ENCODE peak calls at places on chromosome 6, in six cellular contexts. E, P, N, Y, Q and B are unnamed samples.

GRCh38 chr6:7914991-7915789 is 4.6 kb upstream of the TXNDC5 start:
- DNase-seq in N (peak), Q (peak), Y (peak), P (peak), E (peak), B (peak)

GRCh38 chr6:45812937-45813336 is 202.7 kb downstream of the CLIC5 start:
- DNase-seq in E (no peak), P (no peak), Y (no peak), Q (no peak), N (no peak), B (peak)

GRCh38 chr6:93784794-93785757 is 365.7 kb upstream of the EPHA7 start:
- DNase-seq in E (no peak), Y (peak), P (no peak), Q (no peak), N (peak), B (peak)

GRCh38 chr6:72132425-72132824 is 246.1 kb downstream of the RIMS1 start:
- DNase-seq in E (no peak), P (no peak), Y (no peak), Q (no peak), N (no peak), B (no peak)

GRCh38 chr6:760982-761955 is 68.3 kb upstream of the EXOC2 start:
- DNase-seq in N (no peak), E (no peak), Y (no peak), P (no peak), Q (no peak), B (no peak)

GRCh38 chr6:39495023-39495422 is 172.5 kb upstream of the KCNK16 start:
- DNase-seq in Q (no peak), P (no peak), Y (no peak), E (no peak), N (no peak), B (no peak)

GRCh38 chr6:160306284-160306683 is 41.9 kb upstream of the SLC22A3 start:
- DNase-seq in E (no peak), Q (peak), N (no peak), P (no peak), Y (no peak), B (no peak)

GRCh38 chr6:131631625-131632284 is 3.7 kb upstream of the MED23 start:
- DNase-seq in N (no peak), Q (no peak), E (no peak), P (no peak), Y (no peak), B (no peak)

GRCh38 chr6:95286874-95287273 is 290.5 kb upstream of the MANEA start:
- DNase-seq in P (no peak), E (no peak), Q (no peak), N (no peak), Y (no peak), B (no peak)

GRCh38 chr6:146194434-146194833 is 165.6 kb downstream of the GRM1 start:
- DNase-seq in E (no peak), N (no peak), Y (no peak), Q (no peak), P (no peak), B (no peak)

GRCh38 chr6:10951675-10952282 is 64.9 kb downstream of the SYCP2L start:
- DNase-seq in P (no peak), Y (peak), E (peak), N (peak), Q (no peak), B (peak)

GRCh38 chr6:1604991-1605821 is 4.5 kb upstream of the FOXC1 start:
- DNase-seq in E (no peak), P (no peak), Q (no peak), Y (no peak), N (no peak), B (no peak)

GRCh38 chr6:158168054-158168303 is at the start of gene SERAC1:
- DNase-seq in N (no peak), P (no peak), Y (no peak), E (no peak), Q (no peak), B (no peak)

GRCh38 chr6:144899161-144899560 is 614.0 kb downstream of the UTRN start:
- DNase-seq in P (no peak), E (peak), Q (no peak), Y (peak), N (peak), B (peak)

GRCh38 chr6:152068622-152069261 is 261.3 kb downstream of the ESR1 start:
- DNase-seq in E (no peak), Y (peak), P (no peak), N (peak), Q (no peak), B (no peak)

GRCh38 chr6:129345890-129346289 is 364.1 kb downstream of the ARHGAP18 start:
- DNase-seq in Y (peak), Q (no peak), E (peak), N (peak), P (no peak), B (peak)

GRCh38 chr6:52640170-52640569 is 30.7 kb upstream of the TMEM14A start:
- DNase-seq in P (no peak), E (no peak), Q (no peak), Y (peak), N (peak), B (peak)

GRCh38 chr6:157514659-157515496 is 133.9 kb downstream of the ZDHHC14 start:
- DNase-seq in N (peak), P (no peak), Q (no peak), E (no peak), Y (peak), B (no peak)

GRCh38 chr6:3230275-3231212 is 3.1 kb upstream of the TUBB2B start:
- DNase-seq in N (peak), Q (no peak), E (no peak), Y (no peak), P (no peak), B (no peak)

GRCh38 chr6:144131248-144131709 is 19.0 kb upstream of the STX11 start:
- DNase-seq in E (no peak), Q (no peak), Y (peak), N (peak), P (no peak), B (peak)

GRCh38 chr6:158654960-158655485 is 5.2 kb downstream of the SYTL3 start:
- DNase-seq in Y (peak), N (peak), E (no peak), P (no peak), Q (no peak), B (no peak)

GRCh38 chr6:145206247-145206907 is 528.9 kb downstream of the EPM2A start:
- DNase-seq in P (no peak), Q (no peak), Y (peak), E (peak), N (peak), B (peak)

GRCh38 chr6:30915591-30915946 is 1.5 kb downstream of the VARS2 start:
- DNase-seq in Q (no peak), N (peak), Y (peak), P (no peak), E (no peak), B (peak)

GRCh38 chr6:40733770-40734396 is 146.7 kb upstream of the LRFN2 start:
- DNase-seq in N (no peak), Q (no peak), P (no peak), Y (no peak), E (no peak), B (no peak)

GRCh38 chr6:11632231-11632630 is 94.7 kb downstream of the TMEM170B start:
- DNase-seq in E (no peak), P (no peak), Q (no peak), Y (no peak), N (no peak), B (no peak)

GRCh38 chr6:127868338-127868737 is 32.5 kb downstream of the THEMIS start:
- DNase-seq in Q (no peak), Y (peak), N (no peak), E (no peak), P (no peak), B (no peak)

GRCh38 chr6:133645000-133645619 is 243.8 kb upstream of the TCF21 start:
- DNase-seq in N (peak), P (no peak), E (no peak), Y (peak), Q (no peak), B (no peak)

GRCh38 chr6:139449611-139450000 is 75.2 kb upstream of the CITED2 start:
- DNase-seq in Q (no peak), N (peak), P (no peak), E (no peak), Y (peak), B (no peak)

GRCh38 chr6:25418463-25419052 is 139.4 kb downstream of the CARMIL1 start:
- DNase-seq in Y (no peak), P (no peak), N (peak), Q (no peak), E (no peak), B (no peak)

GRCh38 chr6:92122746-92123145 is 1296.6 kb downstream of the EPHA7 start:
- DNase-seq in N (peak), E (no peak), Y (no peak), Q (no peak), P (no peak), B (no peak)

GRCh38 chr6:147950623-147950987 is 392.0 kb upstream of the SASH1 start:
- DNase-seq in Y (peak), N (peak), P (peak), E (no peak), Q (no peak), B (peak)
- H3K4me3 ChIP-seq in Y (no peak), N (peak), P (no peak), E (no peak), Q (no peak), B (no peak)

DNA sequence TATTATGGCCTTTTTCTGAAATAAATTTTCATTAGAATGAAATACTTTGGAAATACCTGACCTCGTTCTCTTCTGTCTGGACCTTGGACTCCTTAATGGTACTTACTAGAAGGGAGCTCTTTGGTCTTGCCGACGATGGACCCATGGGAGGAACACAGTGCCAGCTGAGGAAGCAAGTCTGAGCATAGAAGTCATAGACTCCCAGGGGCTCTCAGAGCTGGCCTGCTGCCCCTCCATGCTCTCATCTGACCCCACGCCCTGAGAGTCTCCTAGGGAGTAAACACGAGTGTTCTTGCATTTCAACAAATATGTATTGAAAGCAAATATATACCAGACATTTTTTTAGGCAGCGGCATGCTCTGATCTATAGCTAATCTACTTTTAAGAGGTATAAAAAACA is 87.8 kb downstream of the PLEKHG1 start:
- DNase-seq in Y (peak), N (peak), P (peak), Q (no peak), E (no peak), B (no peak)
- H3K4me3 ChIP-seq in Y (no peak), N (no peak), P (peak), Q (no peak), E (no peak), B (no peak)

GRCh38 chr6:150599199-150600002 is at the start of gene PLEKHG1:
- DNase-seq in E (no peak), Q (peak), P (peak), N (peak), Y (peak), B (no peak)

GRCh38 chr6:150596439-150596838 is 3.2 kb upstream of the PLEKHG1 start:
- DNase-seq in Q (no peak), N (no peak), E (no peak), Y (no peak), P (no peak), B (no peak)

GRCh38 chr6:150598858-150599198 is 857 bp upstream of the PLEKHG1 start:
- DNase-seq in E (no peak), Q (no peak), N (no peak), Y (no peak), P (no peak), B (no peak)

GRCh38 chr6:150600003-150600301 is 267 bp downstream of the PLEKHG1 start:
- DNase-seq in P (no peak), E (no peak), Y (no peak), N (no peak), Q (no peak), B (no peak)

DNA sequence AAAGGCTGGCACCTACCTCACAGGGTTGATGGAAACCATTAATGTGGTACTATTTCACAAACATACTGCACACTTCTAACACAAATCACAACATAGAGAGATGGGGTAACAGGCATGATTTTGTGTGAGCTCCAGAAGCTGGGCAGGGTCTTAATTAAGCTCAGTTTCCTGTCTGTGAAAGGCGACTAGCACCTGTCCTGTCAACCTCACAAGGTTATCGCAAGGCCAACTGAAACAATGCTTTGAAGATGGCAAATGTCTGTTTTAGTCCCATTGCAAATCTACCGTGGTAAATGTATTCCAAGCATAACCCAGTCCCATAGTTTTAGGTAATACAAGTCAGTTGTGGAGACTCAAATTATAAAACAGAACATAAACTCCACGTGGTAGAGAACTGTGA is 1.3 kb upstream of the PLEKHG1 start:
- DNase-seq in Y (no peak), P (no peak), Q (no peak), E (no peak), N (no peak), B (no peak)
- H3K4me3 ChIP-seq in Y (no peak), P (no peak), Q (no peak), E (no peak), N (no peak), B (no peak)

GRCh38 chr6:118708055-118708454 is 56.7 kb upstream of the CEP85L start:
- DNase-seq in P (no peak), N (peak), Q (no peak), Y (peak), E (no peak), B (no peak)

GRCh38 chr6:118710616-118711015 is 59.2 kb upstream of the CEP85L start:
- DNase-seq in Y (no peak), E (no peak), P (no peak), Q (no peak), N (no peak), B (no peak)

GRCh38 chr6:118706702-118707101 is 55.3 kb upstream of the CEP85L start:
- DNase-seq in Q (no peak), P (no peak), Y (no peak), E (no peak), N (no peak), B (no peak)

GRCh38 chr6:118709859-118710350 is 58.5 kb upstream of the CEP85L start:
- DNase-seq in P (no peak), E (no peak), Q (no peak), Y (peak), N (peak), B (peak)

DNA sequence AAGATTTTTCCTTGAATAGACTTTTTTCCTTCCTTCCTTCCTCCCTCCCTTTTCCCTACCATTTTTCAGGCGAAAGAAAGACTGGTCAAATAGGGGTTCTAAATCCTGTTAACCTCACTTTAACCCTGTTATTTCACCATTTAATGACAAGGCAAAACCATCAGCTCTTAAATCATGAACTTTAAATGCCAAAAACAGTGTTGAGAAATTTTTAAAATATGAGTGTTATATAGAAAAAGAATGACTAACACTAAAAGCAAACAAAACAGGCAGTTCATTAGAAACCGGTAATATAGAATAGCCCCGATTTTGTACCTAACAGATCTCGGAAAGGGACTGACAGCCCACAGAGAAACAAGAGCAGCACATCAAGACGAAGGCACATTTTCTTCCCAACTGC is 57.3 kb upstream of the CEP85L start:
- DNase-seq in Q (no peak), Y (peak), P (no peak), E (no peak), N (peak), B (peak)
- H3K4me3 ChIP-seq in Q (no peak), Y (peak), P (peak), E (peak), N (peak), B (peak)

DNA sequence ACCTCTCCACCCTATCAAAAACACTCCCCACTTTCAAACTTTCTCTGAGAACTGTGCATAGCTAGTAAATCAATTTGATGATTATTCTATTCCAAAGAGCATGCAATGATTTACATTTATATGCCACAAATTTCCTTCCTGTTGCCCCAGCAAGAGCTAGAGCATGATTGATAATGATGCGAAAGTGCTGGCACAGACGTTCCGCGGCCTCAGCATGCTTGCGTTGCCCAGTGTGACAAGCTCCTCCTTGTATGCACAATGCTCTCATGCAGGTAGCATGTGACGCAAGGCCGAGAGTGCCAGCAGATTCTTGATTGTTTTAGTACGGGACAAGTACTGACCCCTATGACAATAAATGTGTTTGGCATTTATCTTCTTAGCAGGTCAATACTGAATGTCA is 696.3 kb upstream of the SLC35B3 start:
- DNase-seq in P (no peak), Q (no peak), E (no peak), N (no peak), Y (no peak), B (no peak)
- H3K4me3 ChIP-seq in P (no peak), Q (no peak), E (no peak), N (no peak), Y (no peak), B (no peak)

DNA sequence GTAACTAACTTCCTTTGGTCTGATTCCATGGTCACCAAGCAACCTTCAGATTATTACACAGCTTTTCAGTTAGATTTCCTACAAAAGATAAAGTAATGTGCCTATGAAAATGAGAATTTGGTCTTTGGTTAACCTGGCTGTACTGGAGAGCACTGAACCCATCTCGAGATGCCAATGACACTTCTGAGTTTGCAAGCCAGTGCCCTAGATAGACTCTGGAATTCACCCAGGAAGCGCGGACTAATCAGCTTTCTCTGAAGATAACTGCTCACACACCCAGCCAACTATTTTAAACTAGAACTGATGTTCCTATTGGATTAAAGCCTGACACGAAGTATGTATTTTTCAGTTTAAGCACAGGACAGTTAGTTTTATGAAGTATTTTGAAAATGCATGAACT is 1.6 kb downstream of the TUBE1 start:
- DNase-seq in Q (no peak), E (no peak), P (peak), N (no peak), Y (peak), B (no peak)
- H3K4me3 ChIP-seq in Q (no peak), E (no peak), P (peak), N (no peak), Y (no peak), B (no peak)

GRCh38 chr6:35686441-35686840 is 2.3 kb downstream of the FKBP5 start:
- DNase-seq in E (no peak), Y (no peak), N (no peak), Q (no peak), P (no peak), B (no peak)
- H3K4me3 ChIP-seq in E (no peak), Y (peak), N (peak), Q (peak), P (peak), B (peak)

GRCh38 chr6:34465551-34466241 is at the start of gene PACSIN1:
- DNase-seq in Q (no peak), E (no peak), N (no peak), P (peak), Y (no peak), B (no peak)
- H3K4me3 ChIP-seq in Q (no peak), E (peak), N (peak), P (peak), Y (no peak), B (peak)